ENCODE peak calls at places on chromosome 1, in seven cellular contexts. B is CD8-positive, alpha-beta memory T cell; H is psoas muscle; W is A549; A is neural progenitor cell; K is SJSA1; L is trophoblast cell. D is an unnamed sample.

GRCh38 chr1:163307479-163308171 is 14.1 kb upstream of the NUF2 start:
- DNase-seq in B (no peak), H (no peak), W (no peak), A (no peak), K (no peak), L (no peak), D (no peak)

GRCh38 chr1:152869808-152870419 is 8.2 kb upstream of the SMCP start:
- DNase-seq in B (peak; percentile 14), H (peak; percentile 35), W (peak; percentile 71), A (peak; percentile 50), K (no peak), L (peak; percentile 69), D (peak; percentile 80)

GRCh38 chr1:41695118-41695517 is 210.6 kb upstream of the EDN2 start:
- DNase-seq in B (no peak), H (no peak), W (no peak), A (no peak), K (no peak), L (no peak), D (no peak)

GRCh38 chr1:34149501-34149900 is 15.5 kb downstream of the CSMD2 start:
- DNase-seq in B (no peak), H (no peak), W (no peak), A (peak; percentile 89), K (no peak), L (no peak), D (no peak)

GRCh38 chr1:95039360-95040031 is 33.3 kb downstream of the ALG14 start:
- DNase-seq in B (no peak), H (no peak), W (no peak), A (no peak), K (no peak), L (peak; percentile 89), D (no peak)

GRCh38 chr1:32525053-32525452 is 14.2 kb upstream of the ZBTB8A start:
- DNase-seq in B (no peak), H (no peak), W (no peak), A (no peak), K (no peak), L (no peak), D (no peak)

GRCh38 chr1:206048582-206048981 is 4.4 kb upstream of the RHEX start:
- DNase-seq in B (no peak), H (no peak), W (peak; percentile 59), A (peak; percentile 22), K (no peak), L (no peak), D (no peak)

GRCh38 chr1:68028566-68028965 is 21.9 kb downstream of the DIRAS3 start:
- DNase-seq in B (no peak), H (no peak), W (no peak), A (no peak), K (no peak), L (no peak), D (no peak)

GRCh38 chr1:60386259-60386658 is 312.7 kb upstream of the C1orf87 start:
- DNase-seq in B (no peak), H (no peak), W (no peak), A (no peak), K (no peak), L (peak; percentile 59), D (no peak)

GRCh38 chr1:205298191-205298994 is 23.2 kb downstream of the NUAK2 start:
- DNase-seq in B (no peak), H (no peak), W (peak; percentile 99), A (peak; percentile 83), K (peak; percentile 97), L (peak; percentile 99), D (peak; percentile 36)

GRCh38 chr1:240575976-240576666 is 35.8 kb downstream of the GREM2 start:
- DNase-seq in B (peak; percentile 27), H (no peak), W (peak; percentile 27), A (no peak), K (no peak), L (peak; percentile 18), D (no peak)

GRCh38 chr1:61518670-61519400 is 206.1 kb downstream of the TM2D1 start:
- DNase-seq in B (no peak), H (no peak), W (no peak), A (no peak), K (no peak), L (peak; percentile 19), D (no peak)

GRCh38 chr1:2587860-2588571 is 1.4 kb downstream of the PRXL2B start:
- DNase-seq in B (no peak), H (no peak), W (no peak), A (no peak), K (no peak), L (no peak), D (no peak)

GRCh38 chr1:201468501-201468843 is 516 bp downstream of the PHLDA3 start:
- DNase-seq in B (no peak), H (peak; percentile 45), W (peak; percentile 40), A (peak; percentile 67), K (no peak), L (peak; percentile 71), D (no peak)

GRCh38 chr1:113684153-113684541 is 75.1 kb downstream of the PHTF1 start:
- DNase-seq in B (no peak), H (peak; percentile 57), W (no peak), A (no peak), K (no peak), L (no peak), D (no peak)

GRCh38 chr1:6603424-6603850 is 768 bp upstream of the KLHL21 start:
- DNase-seq in B (peak; percentile 37), H (peak; percentile 76), W (no peak), A (peak; percentile 68), K (no peak), L (peak; percentile 86), D (no peak)

GRCh38 chr1:36622741-36623648 is 140.3 kb upstream of the CSF3R start:
- DNase-seq in B (no peak), H (no peak), W (no peak), A (no peak), K (no peak), L (no peak), D (no peak)

GRCh38 chr1:4617506-4617905 is 36.9 kb upstream of the AJAP1 start:
- DNase-seq in B (no peak), H (no peak), W (no peak), A (no peak), K (no peak), L (no peak), D (no peak)

GRCh38 chr1:109780982-109781381 is 17.3 kb upstream of the EPS8L3 start:
- DNase-seq in B (no peak), H (no peak), W (no peak), A (no peak), K (no peak), L (no peak), D (no peak)

GRCh38 chr1:164064501-164064900 is 494.5 kb upstream of the PBX1 start:
- DNase-seq in B (no peak), H (no peak), W (peak; percentile 37), A (no peak), K (no peak), L (no peak), D (no peak)

GRCh38 chr1:205440476-205441317 is 15.1 kb downstream of the BLACAT1 start:
- DNase-seq in B (peak; percentile 49), H (no peak), W (peak; percentile 53), A (peak; percentile 66), K (no peak), L (peak; percentile 26), D (peak; percentile 36)

GRCh38 chr1:156194300-156194652 is 372 bp downstream of the SLC25A44 start:
- DNase-seq in B (no peak), H (no peak), W (peak; percentile 21), A (no peak), K (no peak), L (no peak), D (no peak)
- H3K4me1 ChIP-seq in B (peaks cover 37% of the 10 kb centered on the region), H (peaks cover 36% of the 10 kb centered on the region), W (peaks cover 9% of the 10 kb centered on the region), A (peaks cover 3% of the 10 kb centered on the region), K (peaks cover 7% of the 10 kb centered on the region), L (peaks cover 4% of the 10 kb centered on the region), D (peaks cover 10% of the 10 kb centered on the region)

GRCh38 chr1:203797216-203797615 is 1.8 kb downstream of the ZBED6 start:
- DNase-seq in B (no peak), H (no peak), W (no peak), A (no peak), K (no peak), L (no peak), D (no peak)
- H3K4me3 ChIP-seq in B (peak overlapping the region; percentile 85), H (peak overlapping the region; percentile 85), W (peak overlapping the region; percentile 76), A (peak overlapping the region; percentile 78), K (peak overlapping the region; percentile 68), L (no peak overlapping the region), D (peak overlapping the region; percentile 77)

DNA sequence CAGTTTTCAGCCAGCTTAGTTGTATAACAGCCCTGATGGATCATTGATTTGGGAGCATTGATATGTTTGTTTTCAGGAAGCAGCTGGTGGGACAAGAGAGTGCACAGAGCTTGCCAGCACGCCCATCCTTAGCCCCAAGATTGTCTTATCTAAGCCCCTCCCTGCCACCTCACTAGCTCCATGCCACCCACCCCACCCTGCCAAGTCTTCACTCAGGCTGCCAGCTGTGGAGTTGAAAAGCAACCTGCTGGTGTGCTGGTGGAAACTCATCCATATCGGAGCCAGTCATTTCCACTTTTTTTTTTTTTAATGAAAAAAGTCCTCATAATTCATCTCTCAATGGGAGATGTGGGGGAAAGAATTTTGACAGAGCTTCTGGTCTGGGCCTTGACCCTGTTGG is 11.8 kb downstream of the KIRREL1 start:
- DNase-seq in B (no peak), H (no peak), W (no peak), A (no peak), K (no peak), L (no peak), D (no peak)
- H3K4me1 ChIP-seq in B (no peaks in the 10 kb centered on the region), H (peaks cover 13% of the 10 kb centered on the region), W (peaks cover 94% of the 10 kb centered on the region), A (peaks cover 94% of the 10 kb centered on the region), K (peaks cover 83% of the 10 kb centered on the region), L (peaks cover 47% of the 10 kb centered on the region), D (peaks cover 65% of the 10 kb centered on the region)

DNA sequence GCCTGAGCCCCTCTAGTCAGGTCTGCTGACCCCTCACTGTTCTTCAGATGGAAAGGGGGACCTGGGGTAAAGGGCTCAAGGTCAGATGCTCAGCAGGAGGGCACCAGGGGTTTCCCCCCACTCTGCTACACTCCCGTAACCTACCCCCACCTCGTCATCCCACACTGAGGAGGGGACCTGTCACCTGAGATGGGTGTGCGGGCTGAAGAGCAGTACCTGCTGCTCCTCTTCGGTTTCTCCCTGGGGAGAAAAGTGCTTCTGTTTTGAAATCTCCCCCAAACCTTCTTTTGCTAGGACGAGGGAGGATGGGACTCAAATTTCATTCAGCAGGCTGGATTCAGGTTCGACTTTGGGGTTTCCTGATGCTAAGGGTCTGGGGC is 65.2 kb downstream of the SYT2 start:
- DNase-seq in B (no peak), H (no peak), W (no peak), A (no peak), K (no peak), L (no peak), D (no peak)
- H3K4me3 ChIP-seq in B (no peak overlapping the region), H (no peak overlapping the region), W (no peak overlapping the region), A (no peak overlapping the region), K (no peak overlapping the region), L (no peak overlapping the region), D (no peak overlapping the region)

D was measured in HAP-1.